ENCODE peak calls at places on chromosomes 2 and 18, in five cellular contexts. P is SK-N-SH, M is K562, X is HepG2, Q is GM12878. H is an unnamed sample.

GRCh38 chr2:203261326-203262159 is 22.7 kb downstream of the CYP20A1 start:
- DNase-seq in X (peak; percentile 24), M (no peak), Q (no peak), P (no peak), H (no peak)

GRCh38 chr2:66171530-66171929 is 263.4 kb upstream of the MEIS1 start:
- DNase-seq in M (no peak), P (no peak), Q (no peak), X (no peak), H (peak; percentile 33)

GRCh38 chr2:55148269-55148668 is 83.8 kb downstream of the CLHC1 start:
- DNase-seq in P (no peak), Q (no peak), X (no peak), M (no peak), H (no peak)

GRCh38 chr2:177015526-177015925 is 197.1 kb upstream of the HNRNPA3 start:
- DNase-seq in Q (no peak), X (no peak), M (no peak), P (peak; percentile 32), H (no peak)

GRCh38 chr2:200740907-200741306 is 70.8 kb upstream of the BZW1 start:
- DNase-seq in M (no peak), P (no peak), Q (no peak), X (no peak), H (no peak)

GRCh38 chr2:156657809-156658208 is 221.6 kb downstream of the GPD2 start:
- DNase-seq in Q (no peak), X (no peak), M (no peak), P (no peak), H (no peak)

GRCh38 chr2:166234112-166234846 is 106.5 kb upstream of the SCN1A start:
- DNase-seq in M (no peak), X (peak; percentile 58), Q (no peak), P (no peak), H (no peak)

GRCh38 chr2:222000326-222000725 is 298.5 kb downstream of the PAX3 start:
- DNase-seq in M (no peak), Q (no peak), P (no peak), X (no peak), H (no peak)

GRCh38 chr2:1808921-1809551 is 64.7 kb upstream of the PXDN start:
- DNase-seq in Q (no peak), P (no peak), X (no peak), M (no peak), H (no peak)

GRCh38 chr2:109604597-109604996 is 9.2 kb downstream of the SEPTIN10 start:
- DNase-seq in P (no peak), M (no peak), X (no peak), Q (no peak), H (no peak)

GRCh38 chr2:204060896-204061640 is 124.5 kb downstream of the ICOS start:
- DNase-seq in Q (no peak), M (no peak), X (no peak), P (peak; percentile 27), H (no peak)

GRCh38 chr18:75533954-75534353 is 106.5 kb upstream of the SMIM21 start:
- DNase-seq in X (no peak), M (no peak), P (no peak), Q (no peak), H (no peak)

GRCh38 chr2:98768765-98769476 is 38.0 kb upstream of the MGAT4A start:
- DNase-seq in P (no peak), X (peak; percentile 88), M (no peak), Q (no peak), H (no peak)

GRCh38 chr2:152336854-152337510 is 2.0 kb downstream of the FMNL2 start:
- DNase-seq in M (no peak), X (no peak), P (peak; percentile 50), Q (no peak), H (peak; percentile 17)

GRCh38 chr2:23436346-23437099 is 51.5 kb downstream of the KLHL29 start:
- DNase-seq in P (no peak), X (no peak), M (no peak), Q (no peak), H (no peak)

GRCh38 chr18:58128286-58129018 is 84.4 kb downstream of the NEDD4L start:
- DNase-seq in P (no peak), M (no peak), Q (no peak), X (peak; percentile 75), H (no peak)

GRCh38 chr2:241865957-241866858 is 3.3 kb upstream of the RTP5 start:
- DNase-seq in X (no peak), P (peak; percentile 82), Q (no peak), M (peak; percentile 51), H (no peak)

GRCh38 chr2:152577611-152578010 is 139.7 kb downstream of the PRPF40A start:
- DNase-seq in X (no peak), P (no peak), M (no peak), Q (no peak), H (no peak)

GRCh38 chr2:83689402-83689801 is 769.7 kb downstream of the SUCLG1 start:
- DNase-seq in Q (no peak), M (no peak), P (no peak), X (no peak), H (no peak)

GRCh38 chr2:124347209-124347608 is 322.1 kb downstream of the CNTNAP5 start:
- DNase-seq in X (no peak), M (no peak), P (no peak), Q (no peak), H (no peak)
- TF ChIP-seq FOXM1 in X (no peak), M (no peak), P (no peak), Q (no peak), H (no peak)

GRCh38 chr2:101307950-101308431 is 510 bp downstream of the RNF149 start:
- DNase-seq in Q (no peak), X (no peak), P (no peak), M (no peak), H (peak; percentile 38)
- TF ChIP-seq FOXM1 in Q (no peak), X (no peak), P (no peak), M (no peak), H (no peak)

DNA sequence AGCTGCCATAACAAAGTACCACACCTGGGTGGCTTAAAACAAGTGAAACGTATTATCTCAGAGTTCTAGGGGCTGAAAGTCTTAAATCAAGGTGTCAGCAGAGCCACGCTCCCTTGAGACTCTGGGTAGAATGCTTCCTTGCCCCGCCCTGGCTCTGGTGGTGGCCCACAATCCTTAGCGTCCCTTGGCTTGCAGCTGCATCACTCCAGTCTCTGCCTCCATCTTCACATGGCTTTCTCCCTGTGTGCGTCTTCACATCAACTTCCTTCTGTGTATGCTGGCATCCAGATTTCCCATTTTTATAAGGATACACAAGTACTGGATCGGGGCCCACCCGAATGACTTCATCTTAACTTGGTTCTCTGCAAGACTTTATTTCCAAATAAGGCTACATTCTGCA is 62.5 kb downstream of the MRO start:
- DNase-seq in M (no peak), P (no peak), Q (no peak), X (no peak), H (no peak)
- TF ChIP-seq FOXM1 in M (no peak), P (no peak), Q (no peak), X (no peak), H (no peak)

DNA sequence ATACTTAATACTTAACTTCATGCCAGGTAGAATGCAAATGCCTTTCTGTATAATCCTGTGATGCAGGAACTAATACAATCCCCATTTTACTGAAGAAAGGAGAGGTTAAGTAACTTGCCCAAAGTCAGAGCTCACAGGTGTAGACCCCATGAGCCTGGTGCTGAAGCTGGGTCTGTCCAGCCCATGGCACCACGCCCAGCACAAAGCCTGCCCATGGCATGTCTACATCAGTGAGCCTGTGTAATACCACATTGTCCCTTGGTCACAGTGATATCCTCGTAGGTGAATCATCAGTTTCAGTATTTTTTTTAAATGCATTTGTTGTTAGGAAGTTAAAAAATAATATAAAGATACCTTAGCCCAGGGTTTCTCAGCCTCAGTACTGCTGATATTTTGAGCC is 69.9 kb upstream of the MCFD2 start:
- DNase-seq in X (no peak), Q (no peak), P (no peak), M (no peak), H (no peak)
- TF ChIP-seq FOXM1 in X (no peak), Q (no peak), P (no peak), M (no peak), H (no peak)

GRCh38 chr2:197708331-197708730 is 3.2 kb downstream of the MARS2 start:
- DNase-seq in P (no peak), M (no peak), X (peak; percentile 44), Q (no peak), H (no peak)

GRCh38 chr2:197711576-197711975 is 6.4 kb downstream of the MARS2 start:
- DNase-seq in M (no peak), Q (no peak), X (no peak), P (no peak), H (no peak)

GRCh38 chr2:197707316-197708213 is 2.4 kb downstream of the MARS2 start:
- DNase-seq in X (peak; percentile 61), Q (no peak), M (no peak), P (peak; percentile 43), H (peak; percentile 23)

GRCh38 chr2:197713271-197713670 is 8.1 kb downstream of the MARS2 start:
- DNase-seq in P (no peak), M (no peak), X (peak; percentile 39), Q (no peak), H (no peak)

DNA sequence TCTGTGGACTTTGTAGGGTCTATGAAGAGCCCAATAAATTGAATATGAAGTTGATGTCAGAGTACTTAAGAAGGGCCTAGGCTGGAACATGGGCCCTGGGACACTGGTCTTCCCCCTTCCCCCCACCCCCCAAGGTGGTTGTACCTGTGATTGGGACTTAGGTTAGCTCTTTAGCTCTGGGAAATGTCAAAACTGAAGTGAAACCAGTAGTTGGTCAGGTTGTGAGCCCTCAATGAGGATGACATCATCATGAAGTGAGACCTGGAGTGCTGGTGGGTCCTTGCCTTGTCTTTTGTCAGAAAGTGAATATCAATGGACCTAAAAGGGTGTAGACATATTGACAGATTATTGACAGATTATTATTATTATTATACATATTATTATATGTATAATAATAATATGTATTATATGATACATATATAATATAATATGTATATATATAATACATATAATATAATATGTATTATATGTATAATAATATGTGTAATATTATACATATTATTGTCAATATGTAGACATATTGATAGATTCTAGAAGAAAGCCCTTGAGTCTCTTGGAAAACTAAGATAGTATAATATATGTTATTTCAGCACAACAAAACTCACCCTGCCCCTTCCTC is 5.4 kb downstream of the MARS2 start:
- DNase-seq in P (no peak), Q (peak; percentile 62), M (no peak), X (no peak), H (no peak)
- TF ChIP-seq FOXM1 in P (no peak), Q (peak; percentile 75), M (no peak), X (no peak), H (no peak)

GRCh38 chr2:175181877-175182308 is 383 bp upstream of the ATP5MC3 start:
- DNase-seq in Q (no peak), X (no peak), M (no peak), P (no peak), H (no peak)

GRCh38 chr2:175183674-175184073 is 2.2 kb upstream of the ATP5MC3 start:
- DNase-seq in X (no peak), P (no peak), M (no peak), Q (no peak), H (no peak)

DNA sequence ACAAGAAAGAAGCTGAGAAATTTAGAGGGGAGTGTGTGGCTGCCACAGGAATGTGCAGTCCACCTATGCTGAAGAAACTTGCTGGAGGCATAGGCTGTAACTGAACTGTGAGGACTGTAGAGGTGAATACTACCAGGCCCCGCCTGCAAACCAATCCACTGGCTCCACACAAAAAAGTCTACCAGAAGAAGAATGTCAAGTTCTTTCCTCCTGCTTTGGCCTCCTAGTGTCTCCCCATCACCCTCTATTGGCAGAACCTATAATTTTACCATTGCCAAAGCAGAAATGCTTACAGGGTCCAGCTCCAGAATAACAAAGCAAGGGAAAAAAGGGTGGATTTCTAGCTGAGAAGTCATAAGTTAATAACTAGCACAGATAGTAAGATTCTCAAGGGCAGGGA is 5.9 kb upstream of the ATP5MC3 start:
- DNase-seq in X (peak; percentile 66), Q (no peak), M (peak; percentile 43), P (peak; percentile 8), H (peak; percentile 30)
- TF ChIP-seq FOXM1 in X (no peak), Q (no peak), M (no peak), P (no peak), H (no peak)

H was measured in HEK293T.